ENCODE peak calls at places on chromosomes 1 and 21, in four cellular contexts. One of them, this sample, is unnamed.
A peak's percentile ranks its signal among the peaks of the same experiment; 100 is the strongest.

GRCh38 chr1:36136535-36136934 is 11.5 kb upstream of the COL8A2 start:
- DNase-seq in endothelial cell of umbilical vein: peak; percentile 83
- DNase-seq in K562: no peak
- DNase-seq in keratinocyte: no peak
- DNase-seq in this sample: peak; percentile 92

GRCh38 chr1:118958140-118958539 is 30.0 kb downstream of the TBX15 start:
- DNase-seq in endothelial cell of umbilical vein: no peak
- DNase-seq in K562: no peak
- DNase-seq in keratinocyte: no peak
- DNase-seq in this sample: no peak

GRCh38 chr1:226223786-226224244 is 351 bp downstream of the MIXL1 start:
- DNase-seq in endothelial cell of umbilical vein: peak; percentile 26
- DNase-seq in K562: no peak
- DNase-seq in keratinocyte: no peak
- DNase-seq in this sample: no peak

GRCh38 chr1:32454726-32455125 is 10.1 kb upstream of the ZBTB8B start:
- DNase-seq in endothelial cell of umbilical vein: peak; percentile 85
- DNase-seq in K562: no peak
- DNase-seq in keratinocyte: no peak
- DNase-seq in this sample: no peak

GRCh38 chr1:155134858-155135415 is 715 bp upstream of the SLC50A1 start:
- DNase-seq in endothelial cell of umbilical vein: peak; percentile 96
- DNase-seq in K562: peak; percentile 93
- DNase-seq in keratinocyte: peak; percentile 83
- DNase-seq in this sample: peak; percentile 97

GRCh38 chr1:21362096-21362495 is 71.8 kb upstream of the ECE1 start:
- DNase-seq in endothelial cell of umbilical vein: peak; percentile 47
- DNase-seq in K562: no peak
- DNase-seq in keratinocyte: no peak
- DNase-seq in this sample: no peak

GRCh38 chr21:23977971-23978370 is 1629.3 kb downstream of the MRPL39 start:
- DNase-seq in endothelial cell of umbilical vein: no peak
- DNase-seq in K562: no peak
- DNase-seq in keratinocyte: no peak
- DNase-seq in this sample: no peak

GRCh38 chr1:56537660-56538059 is 41.7 kb downstream of the PLPP3 start:
- DNase-seq in endothelial cell of umbilical vein: no peak
- DNase-seq in K562: no peak
- DNase-seq in keratinocyte: no peak
- DNase-seq in this sample: no peak

GRCh38 chr1:246506440-246506784 is 667 bp downstream of the SMYD3 start:
- DNase-seq in endothelial cell of umbilical vein: peak; percentile 5
- DNase-seq in K562: no peak
- DNase-seq in keratinocyte: no peak
- DNase-seq in this sample: no peak

GRCh38 chr1:7808253-7808844 is 24.3 kb downstream of the PER3 start:
- DNase-seq in endothelial cell of umbilical vein: peak; percentile 49
- DNase-seq in K562: peak; percentile 25
- DNase-seq in keratinocyte: no peak
- DNase-seq in this sample: peak; percentile 40

GRCh38 chr1:40844079-40844478 is 18.1 kb downstream of the CITED4 start:
- DNase-seq in endothelial cell of umbilical vein: no peak
- DNase-seq in K562: no peak
- DNase-seq in keratinocyte: no peak
- DNase-seq in this sample: no peak

GRCh38 chr1:8373547-8374270 is 55.8 kb downstream of the SLC45A1 start:
- DNase-seq in endothelial cell of umbilical vein: peak; percentile 90
- DNase-seq in K562: no peak
- DNase-seq in keratinocyte: no peak
- DNase-seq in this sample: peak; percentile 92

GRCh38 chr1:170134126-170134525 is 11.6 kb upstream of the NTMT2 start:
- DNase-seq in endothelial cell of umbilical vein: no peak
- DNase-seq in K562: no peak
- DNase-seq in keratinocyte: no peak
- DNase-seq in this sample: no peak

GRCh38 chr1:156697481-156697880 is 7.9 kb downstream of the CRABP2 start:
- DNase-seq in endothelial cell of umbilical vein: no peak
- DNase-seq in K562: no peak
- DNase-seq in keratinocyte: no peak
- DNase-seq in this sample: no peak

GRCh38 chr1:232952514-232953175 is 2.2 kb downstream of the NTPCR start:
- DNase-seq in endothelial cell of umbilical vein: peak; percentile 49
- DNase-seq in K562: peak; percentile 73
- DNase-seq in keratinocyte: peak; percentile 58
- DNase-seq in this sample: peak; percentile 56

GRCh38 chr1:225871374-225872074 is 10.7 kb downstream of the TMEM63A start:
- DNase-seq in endothelial cell of umbilical vein: no peak
- DNase-seq in K562: no peak
- DNase-seq in keratinocyte: no peak
- DNase-seq in this sample: no peak

GRCh38 chr1:101757985-101758384 is 238.7 kb downstream of the OLFM3 start:
- DNase-seq in endothelial cell of umbilical vein: no peak
- DNase-seq in K562: no peak
- DNase-seq in keratinocyte: no peak
- DNase-seq in this sample: no peak

GRCh38 chr1:168202941-168203654 is 22.7 kb upstream of the SFT2D2 start:
- DNase-seq in endothelial cell of umbilical vein: no peak
- DNase-seq in K562: no peak
- DNase-seq in keratinocyte: no peak
- DNase-seq in this sample: peak; percentile 81

GRCh38 chr1:150156868-150157603 is 7.3 kb downstream of the PLEKHO1 start:
- DNase-seq in endothelial cell of umbilical vein: no peak
- DNase-seq in K562: no peak
- DNase-seq in keratinocyte: no peak
- DNase-seq in this sample: peak; percentile 75

GRCh38 chr1:162215902-162216301 is 146.4 kb downstream of the NOS1AP start:
- DNase-seq in endothelial cell of umbilical vein: peak; percentile 69
- DNase-seq in K562: no peak
- DNase-seq in keratinocyte: no peak
- DNase-seq in this sample: no peak

GRCh38 chr1:51621841-51622454 is 5.1 kb downstream of the OSBPL9 start:
- DNase-seq in endothelial cell of umbilical vein: no peak
- DNase-seq in K562: no peak
- DNase-seq in keratinocyte: no peak
- DNase-seq in this sample: no peak

GRCh38 chr1:9292361-9293240 is at the start of gene SPSB1:
- DNase-seq in endothelial cell of umbilical vein: peak; percentile 79
- DNase-seq in K562: peak; percentile 71
- DNase-seq in keratinocyte: no peak
- DNase-seq in this sample: peak; percentile 78

GRCh38 chr1:235074335-235075120 is 54.1 kb downstream of the TOMM20 start:
- DNase-seq in endothelial cell of umbilical vein: peak; percentile 78
- DNase-seq in K562: no peak
- DNase-seq in keratinocyte: no peak
- DNase-seq in this sample: peak; percentile 92

GRCh38 chr1:192809286-192810252 is 730 bp downstream of the RGS2 start:
- DNase-seq in endothelial cell of umbilical vein: peak; percentile 68
- DNase-seq in K562: peak; percentile 35
- DNase-seq in keratinocyte: no peak
- DNase-seq in this sample: peak; percentile 65

GRCh38 chr1:178137238-178137637 is 43.3 kb downstream of the RASAL2 start:
- DNase-seq in endothelial cell of umbilical vein: no peak
- DNase-seq in K562: no peak
- DNase-seq in keratinocyte: no peak
- DNase-seq in this sample: no peak

GRCh38 chr21:18954415-18954972 is 550.9 kb upstream of the TMPRSS15 start:
- DNase-seq in endothelial cell of umbilical vein: no peak
- DNase-seq in K562: no peak
- DNase-seq in keratinocyte: no peak
- DNase-seq in this sample: no peak
- H3K9me1 ChIP-seq in endothelial cell of umbilical vein: no peaks in the 10 kb centered on the region
- H3K9me1 ChIP-seq in K562: no peaks in the 10 kb centered on the region
- H3K9me1 ChIP-seq in keratinocyte: no peaks in the 10 kb centered on the region
- H3K9me1 ChIP-seq in this sample: no peaks in the 10 kb centered on the region

GRCh38 chr1:44228218-44228617 is 14.9 kb downstream of the DMAP1 start:
- DNase-seq in endothelial cell of umbilical vein: no peak
- DNase-seq in K562: no peak
- DNase-seq in keratinocyte: no peak
- DNase-seq in this sample: no peak

GRCh38 chr1:44230796-44231195 is 17.5 kb downstream of the DMAP1 start:
- DNase-seq in endothelial cell of umbilical vein: no peak
- DNase-seq in K562: no peak
- DNase-seq in keratinocyte: no peak
- DNase-seq in this sample: no peak

GRCh38 chr1:44225761-44226160 is 12.5 kb downstream of the DMAP1 start:
- DNase-seq in endothelial cell of umbilical vein: no peak
- DNase-seq in K562: no peak
- DNase-seq in keratinocyte: no peak
- DNase-seq in this sample: no peak

GRCh38 chr1:44222397-44223334 is 9.4 kb downstream of the DMAP1 start:
- DNase-seq in endothelial cell of umbilical vein: no peak
- DNase-seq in K562: no peak
- DNase-seq in keratinocyte: no peak
- DNase-seq in this sample: no peak

GRCh38 chr1:44227211-44227610 is 13.9 kb downstream of the DMAP1 start:
- DNase-seq in endothelial cell of umbilical vein: no peak
- DNase-seq in K562: peak; percentile 69
- DNase-seq in keratinocyte: no peak
- DNase-seq in this sample: no peak
- H3K9me1 ChIP-seq in endothelial cell of umbilical vein: no peaks in the 10 kb centered on the region
- H3K9me1 ChIP-seq in K562: no peaks in the 10 kb centered on the region
- H3K9me1 ChIP-seq in keratinocyte: no peaks in the 10 kb centered on the region
- H3K9me1 ChIP-seq in this sample: peaks cover 5% of the 10 kb centered on the region

GRCh38 chr1:30605441-30605920 is 117.9 kb downstream of the MATN1 start:
- DNase-seq in endothelial cell of umbilical vein: no peak
- DNase-seq in K562: no peak
- DNase-seq in keratinocyte: no peak
- DNase-seq in this sample: no peak
- H3K9me1 ChIP-seq in endothelial cell of umbilical vein: no peaks in the 10 kb centered on the region
- H3K9me1 ChIP-seq in K562: no peaks in the 10 kb centered on the region
- H3K9me1 ChIP-seq in keratinocyte: no peaks in the 10 kb centered on the region
- H3K9me1 ChIP-seq in this sample: no peaks in the 10 kb centered on the region

GRCh38 chr1:27397106-27397505 is 4.7 kb downstream of the GPR3 start:
- DNase-seq in endothelial cell of umbilical vein: no peak
- DNase-seq in K562: no peak
- DNase-seq in keratinocyte: no peak
- DNase-seq in this sample: no peak

GRCh38 chr1:27399251-27399885 is 6.9 kb downstream of the GPR3 start:
- DNase-seq in endothelial cell of umbilical vein: no peak
- DNase-seq in K562: no peak
- DNase-seq in keratinocyte: no peak
- DNase-seq in this sample: no peak

GRCh38 chr1:27398405-27399149 is 6.2 kb downstream of the GPR3 start:
- DNase-seq in endothelial cell of umbilical vein: no peak
- DNase-seq in K562: no peak
- DNase-seq in keratinocyte: no peak
- DNase-seq in this sample: no peak

GRCh38 chr1:27395441-27396195 is 3.2 kb downstream of the GPR3 start:
- DNase-seq in endothelial cell of umbilical vein: peak; percentile 59
- DNase-seq in K562: peak; percentile 85
- DNase-seq in keratinocyte: no peak
- DNase-seq in this sample: peak; percentile 57

DNA sequence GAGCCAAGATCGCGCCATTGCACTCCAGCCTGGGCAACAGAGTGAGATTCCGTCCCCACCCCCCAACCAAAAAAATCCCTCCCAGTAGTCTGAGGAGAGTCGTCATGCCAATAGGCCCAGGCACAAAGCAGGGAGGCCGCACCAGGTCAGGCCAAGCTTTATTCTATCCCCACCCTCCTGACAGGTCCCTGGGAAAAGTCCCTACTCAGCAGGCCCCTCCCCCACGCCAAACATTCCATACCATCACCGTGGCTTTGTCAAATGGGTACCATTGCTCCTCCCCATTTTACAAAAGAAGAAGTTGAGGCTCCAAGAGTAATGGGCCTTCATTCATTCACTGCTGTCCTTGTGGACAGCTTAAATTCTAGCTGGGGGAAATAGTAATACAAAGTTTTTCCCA is 5.3 kb downstream of the GPR3 start:
- DNase-seq in endothelial cell of umbilical vein: no peak
- DNase-seq in K562: no peak
- DNase-seq in keratinocyte: no peak
- DNase-seq in this sample: no peak
- H3K9me1 ChIP-seq in endothelial cell of umbilical vein: no peaks in the 10 kb centered on the region
- H3K9me1 ChIP-seq in K562: no peaks in the 10 kb centered on the region
- H3K9me1 ChIP-seq in keratinocyte: no peaks in the 10 kb centered on the region
- H3K9me1 ChIP-seq in this sample: peaks cover 27% of the 10 kb centered on the region

GRCh38 chr1:90132306-90132705 is 137.4 kb downstream of the ZNF326 start:
- DNase-seq in endothelial cell of umbilical vein: no peak
- DNase-seq in K562: no peak
- DNase-seq in keratinocyte: no peak
- DNase-seq in this sample: no peak

GRCh38 chr1:90135306-90135705 is 140.4 kb downstream of the ZNF326 start:
- DNase-seq in endothelial cell of umbilical vein: no peak
- DNase-seq in K562: no peak
- DNase-seq in keratinocyte: no peak
- DNase-seq in this sample: no peak

GRCh38 chr1:90127288-90127953 is 132.5 kb downstream of the ZNF326 start:
- DNase-seq in endothelial cell of umbilical vein: no peak
- DNase-seq in K562: no peak
- DNase-seq in keratinocyte: no peak
- DNase-seq in this sample: no peak

DNA sequence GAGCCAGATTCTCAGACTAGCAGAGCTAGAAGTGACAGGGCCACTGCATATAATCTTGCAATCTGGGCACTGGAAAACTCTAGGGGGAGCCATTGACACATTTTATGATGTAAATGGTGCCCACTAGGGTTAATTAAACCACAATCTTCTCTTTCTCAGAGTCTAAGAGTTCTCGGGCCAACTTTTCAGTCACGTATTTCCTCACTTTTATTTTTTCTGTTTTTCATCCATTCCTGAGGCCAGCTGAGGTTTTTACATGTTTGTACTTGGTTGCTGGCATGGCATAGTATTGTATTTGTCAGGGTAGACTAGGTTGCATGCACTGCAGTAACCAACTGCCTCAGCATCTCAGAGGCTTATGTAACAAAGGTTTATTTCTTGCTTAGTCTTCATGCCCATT is 138.2 kb downstream of the ZNF326 start:
- DNase-seq in endothelial cell of umbilical vein: peak; percentile 35
- DNase-seq in K562: peak; percentile 23
- DNase-seq in keratinocyte: no peak
- DNase-seq in this sample: peak; percentile 3
- H3K9me1 ChIP-seq in endothelial cell of umbilical vein: no peaks in the 10 kb centered on the region
- H3K9me1 ChIP-seq in K562: no peaks in the 10 kb centered on the region
- H3K9me1 ChIP-seq in keratinocyte: no peaks in the 10 kb centered on the region
- H3K9me1 ChIP-seq in this sample: no peaks in the 10 kb centered on the region

GRCh38 chr1:208520700-208521099 is 276.5 kb upstream of the PLXNA2 start:
- DNase-seq in endothelial cell of umbilical vein: no peak
- DNase-seq in K562: no peak
- DNase-seq in keratinocyte: no peak
- DNase-seq in this sample: no peak
- H3K9me1 ChIP-seq in endothelial cell of umbilical vein: no peaks in the 10 kb centered on the region
- H3K9me1 ChIP-seq in K562: no peaks in the 10 kb centered on the region
- H3K9me1 ChIP-seq in keratinocyte: no peaks in the 10 kb centered on the region
- H3K9me1 ChIP-seq in this sample: no peaks in the 10 kb centered on the region

GRCh38 chr1:23273450-23274133 is 56.3 kb upstream of the HTR1D start:
- DNase-seq in endothelial cell of umbilical vein: peak; percentile 88
- DNase-seq in K562: peak; percentile 22
- DNase-seq in keratinocyte: no peak
- DNase-seq in this sample: peak; percentile 95
- H3K9me1 ChIP-seq in endothelial cell of umbilical vein: no peaks in the 10 kb centered on the region
- H3K9me1 ChIP-seq in K562: no peaks in the 10 kb centered on the region
- H3K9me1 ChIP-seq in keratinocyte: no peaks in the 10 kb centered on the region
- H3K9me1 ChIP-seq in this sample: peaks cover 8% of the 10 kb centered on the region